ENCODE peak calls at places on chromosomes 7 and 10, in eight cellular contexts. One of them, this sample, is unnamed.

GRCh38 chr10:77428776-77429395 is 208.7 kb downstream of the KCNMA1 start:
- DNase-seq in dermis blood vessel endothelial cell: no peak
- DNase-seq in fibroblast of lung: peak
- DNase-seq in Jurkat, Clone E6-1: no peak
- DNase-seq in AG09309: peak
- DNase-seq in activated CD4-positive, alpha-beta T cell treated with anti-CD3 and anti-CD28 coated beads for 24 hours: no peak
- DNase-seq in globus pallidus: peak
- DNase-seq in ELR: peak
- DNase-seq in this sample: peak

GRCh38 chr10:51074238-51075028 is at the start of gene PRKG1:
- DNase-seq in ELR: peak
- DNase-seq in activated CD4-positive, alpha-beta T cell treated with anti-CD3 and anti-CD28 coated beads for 24 hours: no peak
- DNase-seq in globus pallidus: peak
- DNase-seq in dermis blood vessel endothelial cell: peak
- DNase-seq in fibroblast of lung: peak
- DNase-seq in Jurkat, Clone E6-1: no peak
- DNase-seq in AG09309: peak
- DNase-seq in this sample: peak

GRCh38 chr7:889391-889790 is 13.0 kb downstream of the GET4 start:
- DNase-seq in Jurkat, Clone E6-1: no peak
- DNase-seq in activated CD4-positive, alpha-beta T cell treated with anti-CD3 and anti-CD28 coated beads for 24 hours: no peak
- DNase-seq in AG09309: no peak
- DNase-seq in fibroblast of lung: no peak
- DNase-seq in dermis blood vessel endothelial cell: no peak
- DNase-seq in ELR: no peak
- DNase-seq in globus pallidus: no peak
- DNase-seq in this sample: no peak

GRCh38 chr7:117941138-117941810 is 68.0 kb upstream of the CTTNBP2 start:
- DNase-seq in Jurkat, Clone E6-1: peak
- DNase-seq in ELR: no peak
- DNase-seq in activated CD4-positive, alpha-beta T cell treated with anti-CD3 and anti-CD28 coated beads for 24 hours: no peak
- DNase-seq in AG09309: no peak
- DNase-seq in dermis blood vessel endothelial cell: no peak
- DNase-seq in fibroblast of lung: no peak
- DNase-seq in globus pallidus: no peak
- DNase-seq in this sample: no peak

GRCh38 chr10:115861864-115862263 is 411.1 kb downstream of the GFRA1 start:
- DNase-seq in globus pallidus: no peak
- DNase-seq in Jurkat, Clone E6-1: no peak
- DNase-seq in fibroblast of lung: peak
- DNase-seq in AG09309: no peak
- DNase-seq in dermis blood vessel endothelial cell: peak
- DNase-seq in activated CD4-positive, alpha-beta T cell treated with anti-CD3 and anti-CD28 coated beads for 24 hours: no peak
- DNase-seq in ELR: peak
- DNase-seq in this sample: no peak

GRCh38 chr7:1555046-1555812 is 776 bp downstream of the TMEM184A start:
- DNase-seq in fibroblast of lung: peak
- DNase-seq in dermis blood vessel endothelial cell: peak
- DNase-seq in activated CD4-positive, alpha-beta T cell treated with anti-CD3 and anti-CD28 coated beads for 24 hours: no peak
- DNase-seq in AG09309: no peak
- DNase-seq in globus pallidus: no peak
- DNase-seq in Jurkat, Clone E6-1: no peak
- DNase-seq in ELR: peak
- DNase-seq in this sample: peak

GRCh38 chr7:113289140-113289740 is 170.9 kb upstream of the SMIM30 start:
- DNase-seq in globus pallidus: peak
- DNase-seq in AG09309: peak
- DNase-seq in Jurkat, Clone E6-1: peak
- DNase-seq in ELR: peak
- DNase-seq in activated CD4-positive, alpha-beta T cell treated with anti-CD3 and anti-CD28 coated beads for 24 hours: no peak
- DNase-seq in fibroblast of lung: peak
- DNase-seq in dermis blood vessel endothelial cell: no peak
- DNase-seq in this sample: peak

GRCh38 chr10:72319416-72320254 is 35.1 kb downstream of the DNAJB12 start:
- DNase-seq in ELR: peak
- DNase-seq in dermis blood vessel endothelial cell: peak
- DNase-seq in AG09309: peak
- DNase-seq in activated CD4-positive, alpha-beta T cell treated with anti-CD3 and anti-CD28 coated beads for 24 hours: peak
- DNase-seq in Jurkat, Clone E6-1: peak
- DNase-seq in globus pallidus: peak
- DNase-seq in fibroblast of lung: peak
- DNase-seq in this sample: peak

GRCh38 chr7:151716339-151716722 is 160.6 kb downstream of the PRKAG2 start:
- DNase-seq in activated CD4-positive, alpha-beta T cell treated with anti-CD3 and anti-CD28 coated beads for 24 hours: no peak
- DNase-seq in AG09309: no peak
- DNase-seq in globus pallidus: no peak
- DNase-seq in ELR: no peak
- DNase-seq in dermis blood vessel endothelial cell: no peak
- DNase-seq in Jurkat, Clone E6-1: no peak
- DNase-seq in fibroblast of lung: no peak
- DNase-seq in this sample: no peak

GRCh38 chr10:79241990-79242619 is 105.2 kb upstream of the PPIF start:
- DNase-seq in globus pallidus: no peak
- DNase-seq in Jurkat, Clone E6-1: peak
- DNase-seq in ELR: peak
- DNase-seq in AG09309: no peak
- DNase-seq in dermis blood vessel endothelial cell: peak
- DNase-seq in activated CD4-positive, alpha-beta T cell treated with anti-CD3 and anti-CD28 coated beads for 24 hours: peak
- DNase-seq in fibroblast of lung: peak
- DNase-seq in this sample: peak

GRCh38 chr7:2158331-2159175 is 74.2 kb downstream of the MAD1L1 start:
- DNase-seq in globus pallidus: no peak
- DNase-seq in AG09309: no peak
- DNase-seq in dermis blood vessel endothelial cell: no peak
- DNase-seq in ELR: no peak
- DNase-seq in activated CD4-positive, alpha-beta T cell treated with anti-CD3 and anti-CD28 coated beads for 24 hours: no peak
- DNase-seq in fibroblast of lung: no peak
- DNase-seq in Jurkat, Clone E6-1: no peak
- DNase-seq in this sample: no peak

GRCh38 chr7:104089622-104090021 is 100.2 kb upstream of the RELN start:
- DNase-seq in AG09309: no peak
- DNase-seq in globus pallidus: peak
- DNase-seq in fibroblast of lung: no peak
- DNase-seq in dermis blood vessel endothelial cell: no peak
- DNase-seq in activated CD4-positive, alpha-beta T cell treated with anti-CD3 and anti-CD28 coated beads for 24 hours: no peak
- DNase-seq in ELR: no peak
- DNase-seq in Jurkat, Clone E6-1: no peak
- DNase-seq in this sample: no peak

GRCh38 chr10:49076741-49077521 is 38.4 kb downstream of the VSTM4 start:
- DNase-seq in dermis blood vessel endothelial cell: no peak
- DNase-seq in AG09309: no peak
- DNase-seq in globus pallidus: peak
- DNase-seq in ELR: no peak
- DNase-seq in fibroblast of lung: peak
- DNase-seq in Jurkat, Clone E6-1: no peak
- DNase-seq in activated CD4-positive, alpha-beta T cell treated with anti-CD3 and anti-CD28 coated beads for 24 hours: no peak
- DNase-seq in this sample: no peak

GRCh38 chr7:28549998-28550397 is 137.7 kb downstream of the CREB5 start:
- DNase-seq in ELR: no peak
- DNase-seq in dermis blood vessel endothelial cell: no peak
- DNase-seq in activated CD4-positive, alpha-beta T cell treated with anti-CD3 and anti-CD28 coated beads for 24 hours: no peak
- DNase-seq in fibroblast of lung: no peak
- DNase-seq in Jurkat, Clone E6-1: no peak
- DNase-seq in globus pallidus: no peak
- DNase-seq in AG09309: no peak
- DNase-seq in this sample: no peak

GRCh38 chr10:17533731-17534130 is 79.3 kb upstream of the ST8SIA6 start:
- DNase-seq in fibroblast of lung: peak
- DNase-seq in dermis blood vessel endothelial cell: no peak
- DNase-seq in Jurkat, Clone E6-1: no peak
- DNase-seq in globus pallidus: peak
- DNase-seq in ELR: no peak
- DNase-seq in AG09309: no peak
- DNase-seq in activated CD4-positive, alpha-beta T cell treated with anti-CD3 and anti-CD28 coated beads for 24 hours: no peak
- DNase-seq in this sample: no peak

GRCh38 chr7:124930655-124931597 is 1.3 kb upstream of the POT1 start:
- DNase-seq in AG09309: no peak
- DNase-seq in fibroblast of lung: no peak
- DNase-seq in activated CD4-positive, alpha-beta T cell treated with anti-CD3 and anti-CD28 coated beads for 24 hours: no peak
- DNase-seq in globus pallidus: no peak
- DNase-seq in dermis blood vessel endothelial cell: peak
- DNase-seq in Jurkat, Clone E6-1: no peak
- DNase-seq in ELR: no peak
- DNase-seq in this sample: no peak

GRCh38 chr7:52540041-52540440 is 495.4 kb upstream of the POM121L12 start:
- DNase-seq in globus pallidus: no peak
- DNase-seq in dermis blood vessel endothelial cell: no peak
- DNase-seq in fibroblast of lung: peak
- DNase-seq in AG09309: no peak
- DNase-seq in activated CD4-positive, alpha-beta T cell treated with anti-CD3 and anti-CD28 coated beads for 24 hours: no peak
- DNase-seq in ELR: no peak
- DNase-seq in Jurkat, Clone E6-1: peak
- DNase-seq in this sample: no peak

GRCh38 chr7:46680147-46680546 is 759.1 kb upstream of the IGFBP3 start:
- DNase-seq in globus pallidus: no peak
- DNase-seq in Jurkat, Clone E6-1: no peak
- DNase-seq in AG09309: no peak
- DNase-seq in fibroblast of lung: peak
- DNase-seq in ELR: no peak
- DNase-seq in activated CD4-positive, alpha-beta T cell treated with anti-CD3 and anti-CD28 coated beads for 24 hours: no peak
- DNase-seq in dermis blood vessel endothelial cell: no peak
- DNase-seq in this sample: no peak

GRCh38 chr7:108222236-108222892 is 92.2 kb upstream of the LAMB4 start:
- DNase-seq in fibroblast of lung: peak
- DNase-seq in Jurkat, Clone E6-1: no peak
- DNase-seq in ELR: peak
- DNase-seq in activated CD4-positive, alpha-beta T cell treated with anti-CD3 and anti-CD28 coated beads for 24 hours: no peak
- DNase-seq in dermis blood vessel endothelial cell: peak
- DNase-seq in AG09309: no peak
- DNase-seq in globus pallidus: no peak
- DNase-seq in this sample: no peak

GRCh38 chr10:43127447-43127846 is 10.8 kb upstream of the CSGALNACT2 start:
- DNase-seq in globus pallidus: no peak
- DNase-seq in AG09309: no peak
- DNase-seq in activated CD4-positive, alpha-beta T cell treated with anti-CD3 and anti-CD28 coated beads for 24 hours: no peak
- DNase-seq in fibroblast of lung: peak
- DNase-seq in ELR: no peak
- DNase-seq in Jurkat, Clone E6-1: no peak
- DNase-seq in dermis blood vessel endothelial cell: no peak
- DNase-seq in this sample: no peak

GRCh38 chr7:2810682-2811471 is 33.2 kb downstream of the GNA12 start:
- DNase-seq in ELR: no peak
- DNase-seq in AG09309: no peak
- DNase-seq in Jurkat, Clone E6-1: no peak
- DNase-seq in fibroblast of lung: no peak
- DNase-seq in activated CD4-positive, alpha-beta T cell treated with anti-CD3 and anti-CD28 coated beads for 24 hours: no peak
- DNase-seq in globus pallidus: no peak
- DNase-seq in dermis blood vessel endothelial cell: peak
- DNase-seq in this sample: no peak

GRCh38 chr7:82805527-82805960 is 357.1 kb downstream of the PCLO start:
- DNase-seq in AG09309: peak
- DNase-seq in ELR: peak
- DNase-seq in dermis blood vessel endothelial cell: peak
- DNase-seq in Jurkat, Clone E6-1: no peak
- DNase-seq in activated CD4-positive, alpha-beta T cell treated with anti-CD3 and anti-CD28 coated beads for 24 hours: no peak
- DNase-seq in globus pallidus: no peak
- DNase-seq in fibroblast of lung: peak
- DNase-seq in this sample: no peak

GRCh38 chr10:101219946-101220451 is 9.3 kb downstream of the LBX1 start:
- DNase-seq in AG09309: no peak
- DNase-seq in fibroblast of lung: no peak
- DNase-seq in dermis blood vessel endothelial cell: no peak
- DNase-seq in Jurkat, Clone E6-1: no peak
- DNase-seq in activated CD4-positive, alpha-beta T cell treated with anti-CD3 and anti-CD28 coated beads for 24 hours: no peak
- DNase-seq in globus pallidus: no peak
- DNase-seq in ELR: no peak
- DNase-seq in this sample: no peak

GRCh38 chr7:98520356-98520932 is 96.6 kb upstream of the NPTX2 start:
- DNase-seq in Jurkat, Clone E6-1: no peak
- DNase-seq in ELR: no peak
- DNase-seq in globus pallidus: no peak
- DNase-seq in dermis blood vessel endothelial cell: no peak
- DNase-seq in AG09309: no peak
- DNase-seq in activated CD4-positive, alpha-beta T cell treated with anti-CD3 and anti-CD28 coated beads for 24 hours: no peak
- DNase-seq in fibroblast of lung: no peak
- DNase-seq in this sample: peak

GRCh38 chr10:32955299-32955772 is 2.7 kb downstream of the ITGB1 start:
- DNase-seq in fibroblast of lung: no peak
- DNase-seq in ELR: no peak
- DNase-seq in globus pallidus: no peak
- DNase-seq in dermis blood vessel endothelial cell: no peak
- DNase-seq in Jurkat, Clone E6-1: no peak
- DNase-seq in AG09309: no peak
- DNase-seq in activated CD4-positive, alpha-beta T cell treated with anti-CD3 and anti-CD28 coated beads for 24 hours: no peak
- DNase-seq in this sample: no peak

GRCh38 chr7:107078517-107078966 is 34.0 kb downstream of the PRKAR2B start:
- DNase-seq in ELR: peak
- DNase-seq in Jurkat, Clone E6-1: no peak
- DNase-seq in dermis blood vessel endothelial cell: peak
- DNase-seq in AG09309: no peak
- DNase-seq in activated CD4-positive, alpha-beta T cell treated with anti-CD3 and anti-CD28 coated beads for 24 hours: no peak
- DNase-seq in globus pallidus: no peak
- DNase-seq in fibroblast of lung: peak
- DNase-seq in this sample: peak

GRCh38 chr7:90574136-90574819 is 21.8 kb upstream of the CDK14 start:
- DNase-seq in activated CD4-positive, alpha-beta T cell treated with anti-CD3 and anti-CD28 coated beads for 24 hours: no peak
- DNase-seq in dermis blood vessel endothelial cell: no peak
- DNase-seq in AG09309: no peak
- DNase-seq in ELR: no peak
- DNase-seq in Jurkat, Clone E6-1: no peak
- DNase-seq in globus pallidus: no peak
- DNase-seq in fibroblast of lung: peak
- DNase-seq in this sample: peak

GRCh38 chr7:11935905-11936304 is 103.9 kb upstream of the THSD7A start:
- DNase-seq in fibroblast of lung: no peak
- DNase-seq in AG09309: no peak
- DNase-seq in ELR: peak
- DNase-seq in globus pallidus: no peak
- DNase-seq in Jurkat, Clone E6-1: no peak
- DNase-seq in activated CD4-positive, alpha-beta T cell treated with anti-CD3 and anti-CD28 coated beads for 24 hours: no peak
- DNase-seq in dermis blood vessel endothelial cell: no peak
- DNase-seq in this sample: no peak

This sample was measured in testis.